ENCODE peak calls at places on chromosomes 1 and 21, in seven cellular contexts. L is H1, T is mesenchymal stem cell, Y is IMR-90, P is mesendoderm, R is neuronal stem cell, Z is trophoblast cell. A is an unnamed sample.
A peak's percentile ranks its signal among the peaks of the same experiment; 100 is the strongest.

GRCh38 chr1:247627951-247628350 is 22.6 kb downstream of the OR2G3 start:
- DNase-seq in L (no peak), T (no peak), Y (no peak), P (no peak), R (no peak), Z (peak; percentile 77), A (no peak)

GRCh38 chr1:50570064-50570463 is 146.8 kb upstream of the DMRTA2 start:
- DNase-seq in L (no peak), T (no peak), Y (peak; percentile 58), P (peak; percentile 68), R (peak; percentile 48), Z (no peak), A (no peak)

GRCh38 chr1:116515702-116516101 is 55.1 kb downstream of the CD58 start:
- DNase-seq in L (no peak), T (no peak), Y (no peak), P (no peak), R (no peak), Z (no peak), A (no peak)

GRCh38 chr1:178628637-178629548 is 96.2 kb upstream of the RALGPS2 start:
- DNase-seq in L (no peak), T (no peak), Y (peak; percentile 83), P (peak; percentile 76), R (peak; percentile 36), Z (no peak), A (no peak)

GRCh38 chr1:76079475-76080227 is 5.1 kb downstream of the ST6GALNAC3 start:
- DNase-seq in L (no peak), T (no peak), Y (no peak), P (no peak), R (no peak), Z (no peak), A (no peak)

GRCh38 chr21:37868446-37868845 is 47.8 kb downstream of the KCNJ6 start:
- DNase-seq in L (no peak), T (peak; percentile 63), Y (no peak), P (no peak), R (no peak), Z (no peak), A (no peak)

GRCh38 chr1:20446796-20447195 is 39.2 kb downstream of the CAMK2N1 start:
- DNase-seq in L (no peak), T (peak; percentile 21), Y (peak; percentile 66), P (no peak), R (no peak), Z (no peak), A (no peak)

GRCh38 chr1:9910425-9911178 is 533 bp upstream of the CTNNBIP1 start:
- DNase-seq in L (peak; percentile 100), T (peak; percentile 99), Y (peak; percentile 98), P (peak; percentile 99), R (peak; percentile 98), Z (peak; percentile 99), A (peak; percentile 99)

GRCh38 chr1:46529031-46529630 is 22.3 kb downstream of the KNCN start:
- DNase-seq in L (no peak), T (no peak), Y (no peak), P (no peak), R (no peak), Z (no peak), A (no peak)

GRCh38 chr1:41317356-41317755 is 43.9 kb upstream of the FOXO6 start:
- DNase-seq in L (peak; percentile 35), T (no peak), Y (no peak), P (peak; percentile 62), R (no peak), Z (peak; percentile 91), A (no peak)

GRCh38 chr1:205969229-205969628 is 26.0 kb upstream of the SLC26A9 start:
- DNase-seq in L (no peak), T (no peak), Y (no peak), P (no peak), R (no peak), Z (no peak), A (no peak)
- H2BK120ac ChIP-seq in L (no peak overlapping the region), T (no peak overlapping the region), Y (no peak overlapping the region), P (no peak overlapping the region), R (no peak overlapping the region), Z (no peak overlapping the region), A (no peak overlapping the region)

GRCh38 chr1:156025873-156026272 is 5.1 kb upstream of the SSR2 start:
- DNase-seq in L (peak; percentile 73), T (peak; percentile 70), Y (peak; percentile 45), P (peak; percentile 82), R (peak; percentile 49), Z (peak; percentile 57), A (peak; percentile 85)
- H3K4ac ChIP-seq in L (no peak overlapping the region), T (no peak overlapping the region), Y (peak overlapping the region; percentile 6), P (no peak overlapping the region), R (no peak overlapping the region), Z (no peak overlapping the region), A (no peak overlapping the region)

GRCh38 chr1:42759114-42759513 is 7.7 kb downstream of the P3H1 start:
- DNase-seq in L (no peak), T (no peak), Y (no peak), P (peak; percentile 61), R (no peak), Z (no peak), A (peak; percentile 76)
- H2BK120ac ChIP-seq in L (no peak overlapping the region), T (no peak overlapping the region), Y (no peak overlapping the region), P (no peak overlapping the region), R (no peak overlapping the region), Z (no peak overlapping the region), A (no peak overlapping the region)

GRCh38 chr1:94528826-94529225 is 12.7 kb downstream of the F3 start:
- DNase-seq in L (no peak), T (peak; percentile 49), Y (no peak), P (no peak), R (no peak), Z (no peak), A (no peak)

GRCh38 chr1:94529416-94529815 is 12.1 kb downstream of the F3 start:
- DNase-seq in L (no peak), T (no peak), Y (no peak), P (no peak), R (no peak), Z (no peak), A (no peak)

GRCh38 chr1:94532077-94532476 is 9.5 kb downstream of the F3 start:
- DNase-seq in L (no peak), T (no peak), Y (no peak), P (peak; percentile 39), R (no peak), Z (peak; percentile 71), A (no peak)

GRCh38 chr1:94530373-94530878 is 11.1 kb downstream of the F3 start:
- DNase-seq in L (no peak), T (no peak), Y (no peak), P (no peak), R (no peak), Z (no peak), A (no peak)

DNA sequence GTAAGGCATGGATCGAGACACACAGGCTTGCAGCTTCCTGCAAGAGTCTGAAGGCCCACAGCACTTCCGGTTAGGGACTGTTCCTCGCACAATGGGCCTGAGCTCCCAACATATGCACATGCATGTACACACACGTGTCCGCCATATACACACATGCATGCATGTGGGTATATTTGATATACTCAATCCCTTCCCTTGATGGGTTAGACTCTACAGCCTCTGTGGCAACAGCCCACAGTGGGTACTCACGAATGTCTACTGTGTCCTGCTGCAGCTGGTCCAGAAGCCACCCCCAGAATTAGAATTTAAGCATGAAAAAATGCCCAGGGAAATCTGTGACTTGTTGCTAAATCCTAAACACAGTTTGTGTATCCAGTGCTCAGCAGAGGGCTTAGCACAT is 9.9 kb downstream of the F3 start:
- DNase-seq in L (no peak), T (no peak), Y (no peak), P (no peak), R (no peak), Z (no peak), A (no peak)
- H3K4ac ChIP-seq in L (no peak overlapping the region), T (no peak overlapping the region), Y (no peak overlapping the region), P (no peak overlapping the region), R (no peak overlapping the region), Z (no peak overlapping the region), A (no peak overlapping the region)

GRCh38 chr1:206578959-206579358 is 33.3 kb downstream of the EIF2D start:
- DNase-seq in L (no peak), T (no peak), Y (no peak), P (no peak), R (no peak), Z (no peak), A (no peak)

GRCh38 chr1:206580438-206581113 is 31.7 kb downstream of the EIF2D start:
- DNase-seq in L (no peak), T (no peak), Y (no peak), P (no peak), R (no peak), Z (no peak), A (no peak)

GRCh38 chr1:206578115-206578935 is 33.9 kb downstream of the EIF2D start:
- DNase-seq in L (no peak), T (no peak), Y (peak; percentile 51), P (no peak), R (no peak), Z (no peak), A (no peak)

GRCh38 chr1:206581571-206581981 is 30.7 kb downstream of the EIF2D start:
- DNase-seq in L (no peak), T (no peak), Y (no peak), P (no peak), R (no peak), Z (peak; percentile 30), A (no peak)

DNA sequence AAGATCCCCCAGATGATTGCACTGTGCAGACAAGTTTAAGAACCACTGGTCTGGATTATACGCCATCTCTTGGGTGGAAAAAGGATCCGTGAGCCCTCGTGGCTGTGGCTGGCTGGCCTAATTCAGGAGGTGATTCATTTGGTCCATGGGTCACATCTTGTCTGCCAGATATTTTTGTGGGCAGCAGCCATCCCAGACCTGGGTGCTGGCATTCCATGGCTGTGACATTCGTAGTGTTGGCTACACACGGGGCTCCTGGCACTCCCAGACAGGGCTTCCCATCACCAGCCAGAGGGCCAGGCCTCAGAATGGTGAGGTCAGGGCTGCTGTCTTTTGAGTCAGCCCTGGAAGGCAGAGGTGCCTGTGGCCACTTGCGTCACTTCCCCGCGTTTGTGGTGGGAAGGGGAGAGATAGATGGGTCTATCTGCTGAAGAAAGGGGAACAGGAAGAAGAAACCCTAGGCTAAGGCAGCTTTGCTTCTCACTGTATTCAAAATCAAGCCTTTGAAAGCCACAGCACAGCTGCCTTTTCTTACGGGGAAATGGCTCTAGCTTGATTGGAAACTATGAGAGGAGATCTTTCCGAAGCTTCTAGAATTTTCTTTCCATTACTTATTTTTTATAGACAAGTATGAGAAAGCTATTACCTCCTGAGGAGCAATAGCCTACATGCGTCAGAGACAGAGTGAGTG is 32.4 kb downstream of the EIF2D start:
- DNase-seq in L (no peak), T (no peak), Y (peak; percentile 22), P (no peak), R (no peak), Z (peak; percentile 42), A (no peak)
- H2BK120ac ChIP-seq in L (no peak overlapping the region), T (no peak overlapping the region), Y (no peak overlapping the region), P (no peak overlapping the region), R (no peak overlapping the region), Z (no peak overlapping the region), A (no peak overlapping the region)

GRCh38 chr1:175079338-175079737 is 11.7 kb downstream of the TNN start:
- DNase-seq in L (no peak), T (no peak), Y (no peak), P (no peak), R (no peak), Z (no peak), A (no peak)
- H3K4ac ChIP-seq in L (no peak overlapping the region), T (no peak overlapping the region), Y (no peak overlapping the region), P (no peak overlapping the region), R (no peak overlapping the region), Z (no peak overlapping the region), A (no peak overlapping the region)

DNA sequence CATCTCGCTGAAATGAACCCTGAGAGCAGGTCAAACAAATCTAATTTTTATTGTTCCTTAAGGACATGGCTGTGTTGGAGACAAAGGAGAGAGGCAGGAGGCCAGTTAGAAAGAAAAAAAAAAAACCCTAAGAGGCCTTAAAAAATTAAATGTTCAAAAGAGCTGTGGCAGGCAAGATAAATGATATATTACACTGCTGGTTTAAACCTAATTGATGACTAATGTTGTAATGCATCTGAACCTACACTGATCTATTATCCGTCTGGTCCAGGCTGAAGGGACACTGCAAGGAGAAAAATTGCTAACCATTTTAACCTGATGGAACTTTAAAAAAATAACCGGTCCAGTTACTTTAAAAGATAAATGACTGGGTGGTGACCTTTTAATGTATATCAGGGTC is 58.4 kb upstream of the FGGY start:
- DNase-seq in L (no peak), T (no peak), Y (no peak), P (no peak), R (no peak), Z (no peak), A (no peak)
- H2BK120ac ChIP-seq in L (no peak overlapping the region), T (no peak overlapping the region), Y (no peak overlapping the region), P (no peak overlapping the region), R (no peak overlapping the region), Z (no peak overlapping the region), A (no peak overlapping the region)